ENCODE peak calls at places on chromosomes 6 and 20, in four cellular contexts. X is WTC11, P is AG04450, G is fibroblast of lung. T is an unnamed sample.

GRCh38 chr20:1993986-1994385 is at the start of gene PDYN:
- DNase-seq in X (no peak), P (no peak), G (no peak), T (no peak)

GRCh38 chr6:21049572-21049971 is 515.3 kb downstream of the CDKAL1 start:
- DNase-seq in X (no peak), P (no peak), G (peak; percentile 41), T (no peak)

GRCh38 chr6:2658788-2659187 is 91.9 kb downstream of the MYLK4 start:
- DNase-seq in X (no peak), P (no peak), G (no peak), T (no peak)

GRCh38 chr20:63553251-63553932 is 567 bp upstream of the FNDC11 start:
- DNase-seq in X (peak; percentile 97), P (peak; percentile 66), G (peak; percentile 88), T (peak; percentile 64)

GRCh38 chr20:41058007-41058673 is 29.5 kb downstream of the TOP1 start:
- DNase-seq in X (no peak), P (no peak), G (peak; percentile 58), T (no peak)

GRCh38 chr20:58026361-58026760 is 202.1 kb downstream of the ANKRD60 start:
- DNase-seq in X (no peak), P (no peak), G (no peak), T (no peak)

GRCh38 chr6:84805145-84805544 is 40.7 kb upstream of the TBX18 start:
- DNase-seq in X (no peak), P (no peak), G (no peak), T (no peak)

GRCh38 chr6:11815231-11815630 is 36.6 kb upstream of the ADTRP start:
- DNase-seq in X (no peak), P (peak; percentile 54), G (no peak), T (no peak)

GRCh38 chr20:47549671-47550070 is 48.0 kb downstream of the NCOA3 start:
- DNase-seq in X (no peak), P (no peak), G (no peak), T (no peak)

GRCh38 chr6:701696-702479 is 8.9 kb upstream of the EXOC2 start:
- DNase-seq in X (peak; percentile 30), P (no peak), G (no peak), T (no peak)

GRCh38 chr20:50510706-50511401 is 671 bp downstream of the PTPN1 start:
- DNase-seq in X (no peak), P (no peak), G (no peak), T (no peak)

GRCh38 chr6:49939993-49940498 is 23.9 kb downstream of the DEFB114 start:
- DNase-seq in X (no peak), P (no peak), G (no peak), T (no peak)

GRCh38 chr20:6588296-6588695 is 179.2 kb upstream of the BMP2 start:
- DNase-seq in X (no peak), P (no peak), G (peak; percentile 42), T (no peak)

GRCh38 chr6:150579611-150580010 is 20.1 kb upstream of the PLEKHG1 start:
- DNase-seq in X (no peak), P (no peak), G (no peak), T (no peak)

GRCh38 chr6:33727126-33727525 is 15.6 kb upstream of the UQCC2 start:
- DNase-seq in X (no peak), P (no peak), G (no peak), T (no peak)

GRCh38 chr6:33726696-33727095 is 15.2 kb upstream of the UQCC2 start:
- DNase-seq in X (no peak), P (no peak), G (no peak), T (no peak)

GRCh38 chr6:33727932-33728331 is 16.4 kb upstream of the UQCC2 start:
- DNase-seq in X (no peak), P (no peak), G (no peak), T (no peak)

GRCh38 chr6:33729059-33729458 is 17.6 kb upstream of the UQCC2 start:
- DNase-seq in X (no peak), P (no peak), G (no peak), T (no peak)

DNA sequence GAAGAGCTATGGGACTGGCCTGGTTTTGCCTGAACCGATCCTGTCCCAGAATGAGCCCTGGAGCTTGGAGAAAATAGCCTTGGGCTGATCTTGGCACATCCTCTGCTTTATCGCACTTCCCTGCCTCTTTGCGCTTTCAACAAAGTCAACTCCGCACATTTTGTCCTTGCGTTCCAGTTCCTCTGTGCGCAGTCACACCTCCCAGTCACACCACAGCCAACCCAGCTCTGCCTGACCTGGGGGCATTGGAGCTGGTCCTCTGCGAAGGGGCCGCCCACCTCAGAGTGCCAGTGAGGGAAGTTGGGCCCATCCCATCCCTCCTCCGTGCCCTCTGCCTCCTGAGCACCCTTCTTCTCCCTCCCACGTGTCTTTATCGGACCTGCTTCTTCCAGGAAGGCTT is 16.9 kb upstream of the UQCC2 start:
- DNase-seq in X (no peak), P (no peak), G (no peak), T (no peak)
- TF ChIP-seq CTCF in X (no peak), P (no peak), G (no peak), T (no peak)

GRCh38 chr6:117483004-117483644 is 650 bp downstream of the DCBLD1 start:
- DNase-seq in X (peak; percentile 69), P (no peak), G (peak; percentile 51), T (no peak)

GRCh38 chr6:117481278-117481925 is 1.1 kb upstream of the DCBLD1 start:
- DNase-seq in X (peak; percentile 28), P (no peak), G (no peak), T (no peak)

GRCh38 chr6:117483645-117484016 is 1.2 kb downstream of the DCBLD1 start:
- DNase-seq in X (no peak), P (no peak), G (peak; percentile 56), T (no peak)

GRCh38 chr6:117481926-117482239 is 591 bp upstream of the DCBLD1 start:
- DNase-seq in X (no peak), P (no peak), G (no peak), T (no peak)

GRCh38 chr6:117482240-117483003 is at the start of gene DCBLD1:
- DNase-seq in X (peak; percentile 78), P (no peak), G (peak; percentile 75), T (peak; percentile 39)
- TF ChIP-seq CTCF in X (no peak), P (no peak), G (no peak), T (no peak)

DNA sequence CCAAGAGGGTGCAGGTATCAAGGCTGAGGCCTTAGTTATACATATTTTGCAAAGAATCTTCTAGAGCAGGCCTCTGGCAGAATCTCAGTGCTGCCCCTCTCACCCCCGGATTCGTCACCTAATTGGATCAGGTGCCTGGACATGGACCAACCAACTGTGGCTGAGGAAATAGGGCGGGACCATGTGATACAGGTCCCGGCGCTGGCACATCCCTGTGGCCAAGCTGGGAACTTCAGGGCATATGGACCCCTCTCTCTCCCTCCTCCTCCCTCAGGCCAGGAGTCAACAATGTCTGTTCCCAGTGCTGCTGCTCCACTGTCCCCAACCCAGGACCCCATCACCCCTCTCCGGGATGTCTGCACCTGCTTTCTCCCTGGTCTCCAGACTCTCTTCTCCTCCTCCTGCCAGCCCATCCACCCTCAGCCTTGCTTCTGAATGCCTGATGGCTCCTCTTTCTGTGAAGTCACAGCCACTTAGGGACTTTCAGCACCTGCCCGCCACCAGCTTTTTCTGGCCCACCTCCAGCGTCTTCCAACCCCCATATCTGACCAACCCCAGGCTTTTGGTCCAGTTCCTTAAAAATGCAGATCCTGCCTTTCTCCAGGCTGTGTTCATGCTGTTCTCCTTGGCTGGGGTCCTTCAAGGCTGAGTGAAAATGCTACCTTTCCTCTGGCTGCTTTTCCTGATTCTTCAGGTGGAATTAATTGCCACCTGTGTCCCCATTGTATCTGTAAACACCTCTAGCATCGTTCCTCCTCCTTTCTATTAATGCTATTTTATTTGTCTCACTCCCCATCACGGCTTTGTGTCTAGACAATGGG is 19.0 kb upstream of the MLN start:
- DNase-seq in X (peak; percentile 76), P (no peak), G (no peak), T (no peak)
- TF ChIP-seq CTCF in X (peak; percentile 34), P (peak; percentile 36), G (peak; percentile 19), T (no peak)

GRCh38 chr6:27251672-27252251 is 4.3 kb downstream of the PRSS16 start:
- DNase-seq in X (peak; percentile 97), P (no peak), G (no peak), T (no peak)
- TF ChIP-seq CTCF in X (no peak), P (peak; percentile 27), G (peak; percentile 20), T (peak; percentile 36)

GRCh38 chr20:60872224-60872623 is 379.8 kb upstream of the CDH4 start:
- DNase-seq in X (no peak), P (no peak), G (no peak), T (no peak)
- TF ChIP-seq CTCF in X (no peak), P (no peak), G (no peak), T (no peak)

GRCh38 chr20:32336918-32337347 is 21.2 kb upstream of the ASXL1 start:
- DNase-seq in X (no peak), P (no peak), G (peak; percentile 69), T (no peak)
- TF ChIP-seq CTCF in X (no peak), P (peak; percentile 76), G (peak; percentile 77), T (peak; percentile 69)

GRCh38 chr6:62971976-62972658 is 239.2 kb upstream of the FKBP1C start:
- DNase-seq in X (no peak), P (no peak), G (no peak), T (no peak)

GRCh38 chr6:62980093-62980492 is 231.2 kb upstream of the FKBP1C start:
- DNase-seq in X (no peak), P (no peak), G (no peak), T (no peak)

GRCh38 chr6:62978920-62979319 is 232.3 kb upstream of the FKBP1C start:
- DNase-seq in X (no peak), P (no peak), G (no peak), T (no peak)

DNA sequence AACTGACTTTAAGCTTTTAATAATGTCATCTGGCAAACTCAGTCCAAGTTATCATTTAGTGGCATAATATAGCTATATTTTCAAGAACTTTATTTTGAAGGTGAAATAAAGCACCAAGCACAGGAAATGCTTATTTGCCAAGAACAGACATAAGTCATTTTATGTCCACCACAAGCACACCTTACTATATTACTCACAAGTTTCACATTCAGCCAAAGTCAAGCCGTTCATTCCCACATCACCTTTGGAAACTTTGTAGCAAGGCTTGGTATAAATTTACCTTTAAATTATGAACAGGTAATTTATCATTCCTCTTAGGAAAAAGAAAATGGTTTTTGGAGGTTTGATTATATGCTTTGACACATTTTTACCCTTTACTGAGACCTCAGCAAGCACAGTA is 236.8 kb upstream of the FKBP1C start:
- DNase-seq in X (no peak), P (no peak), G (no peak), T (no peak)
- TF ChIP-seq CTCF in X (no peak), P (no peak), G (no peak), T (no peak)

GRCh38 chr6:79076881-79077641 is 993 bp downstream of the PHIP start:
- DNase-seq in X (peak; percentile 88), P (peak; percentile 81), G (peak; percentile 95), T (peak; percentile 86)
- TF ChIP-seq CTCF in X (no peak), P (no peak), G (no peak), T (no peak)

T was measured in AG09319.